ENCODE peak calls at places on chromosomes 7 and 10, in eight cellular contexts. O is sigmoid colon, E is bronchial epithelial cell, T is brain microvascular endothelial cell, J is GM12865, X is astrocyte of the cerebellum, U is keratinocyte, G is pancreas. K is an unnamed sample.

GRCh38 chr10:89946106-89946505 is 244.7 kb downstream of the KIF20B start:
- DNase-seq in J (no peak), U (no peak), O (no peak), T (no peak), X (no peak), G (no peak), E (no peak), K (peak)

GRCh38 chr10:1201010-1201807 is 145.0 kb downstream of the WDR37 start:
- DNase-seq in X (no peak), O (no peak), G (no peak), J (no peak), U (no peak), T (no peak), E (no peak), K (no peak)

GRCh38 chr10:79442171-79443040 is 3.0 kb downstream of the ZCCHC24 start:
- DNase-seq in X (no peak), G (no peak), J (no peak), E (no peak), T (no peak), O (no peak), U (no peak), K (no peak)

GRCh38 chr7:26469188-26469587 is 177.5 kb downstream of the SNX10 start:
- DNase-seq in T (no peak), E (no peak), J (no peak), G (no peak), O (no peak), X (no peak), U (no peak), K (no peak)

GRCh38 chr10:126798649-126799048 is 106.6 kb upstream of the DOCK1 start:
- DNase-seq in X (no peak), G (no peak), T (no peak), J (no peak), E (no peak), O (no peak), U (no peak), K (no peak)

GRCh38 chr10:121310151-121310711 is 288.0 kb downstream of the FGFR2 start:
- DNase-seq in X (peak), J (no peak), G (no peak), U (no peak), O (no peak), E (no peak), T (no peak), K (no peak)

GRCh38 chr7:35839860-35840854 is 39.3 kb downstream of the SEPTIN7 start:
- DNase-seq in O (no peak), U (no peak), E (peak), G (no peak), T (peak), J (no peak), X (peak), K (peak)

GRCh38 chr7:108367946-108368345 is 88.3 kb downstream of the NRCAM start:
- DNase-seq in X (no peak), J (no peak), U (no peak), O (no peak), G (no peak), E (no peak), T (no peak), K (peak)

GRCh38 chr7:148402159-148402558 is 188.4 kb upstream of the C7orf33 start:
- DNase-seq in T (no peak), J (no peak), U (no peak), G (no peak), O (no peak), X (no peak), E (peak), K (no peak)

GRCh38 chr7:151454932-151455530 is 15.1 kb upstream of the CRYGN start:
- DNase-seq in X (no peak), T (no peak), O (peak), J (no peak), G (no peak), E (no peak), U (no peak), K (no peak)

GRCh38 chr7:104914427-104914826 is 99.6 kb upstream of the KMT2E start:
- DNase-seq in O (no peak), T (no peak), J (no peak), G (no peak), U (no peak), X (no peak), E (no peak), K (no peak)

GRCh38 chr7:29487424-29487823 is 76.2 kb upstream of the PRR15 start:
- DNase-seq in U (no peak), J (no peak), T (no peak), X (no peak), O (no peak), E (no peak), G (no peak), K (no peak)
- TF ChIP-seq CTCF in U (no peak), J (no peak), T (no peak), X (no peak), O (no peak), E (no peak), G (no peak), K (no peak)

DNA sequence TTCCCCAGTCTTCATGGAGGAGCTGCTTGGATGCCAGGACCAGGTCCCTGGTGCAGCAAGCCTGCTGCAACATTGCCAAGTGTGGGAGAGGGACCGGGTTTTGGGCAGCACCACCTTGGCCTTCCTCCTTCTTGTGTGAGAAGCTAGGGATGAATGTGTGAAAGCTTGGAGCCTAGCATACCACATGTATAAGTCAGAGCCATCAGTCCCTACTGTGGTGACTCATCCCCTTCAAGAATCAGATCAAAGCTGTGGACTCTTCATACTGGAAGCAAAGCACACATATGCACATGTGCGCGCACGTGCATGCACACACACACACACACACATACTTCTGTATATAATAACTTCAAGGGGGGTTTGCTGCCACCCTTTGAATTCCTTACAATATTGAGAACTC is 527.8 kb downstream of the LRMDA start:
- DNase-seq in T (peak), X (peak), E (peak), O (no peak), J (no peak), U (peak), G (no peak), K (peak)
- H3K4me3 ChIP-seq in T (no peak), X (no peak), E (no peak), O (no peak), J (no peak), U (no peak), G (no peak), K (no peak)

GRCh38 chr7:91287685-91288084 is 23.5 kb downstream of the FZD1 start:
- DNase-seq in U (no peak), J (no peak), O (no peak), E (no peak), G (no peak), T (peak), X (no peak), K (peak)
- TF ChIP-seq CTCF in U (no peak), J (no peak), O (no peak), E (no peak), G (no peak), T (peak), X (peak), K (peak)

GRCh38 chr10:93204494-93205485 is 131.1 kb downstream of the CYP26A1 start:
- DNase-seq in X (no peak), T (no peak), J (no peak), O (no peak), E (no peak), U (no peak), G (no peak), K (no peak)
- H3K4me3 ChIP-seq in X (no peak), T (no peak), J (no peak), O (no peak), E (no peak), U (no peak), G (no peak), K (no peak)

K was measured in choroid plexus epithelial cell.